ENCODE peak calls at places on chromosomes 7 and 10, in six cellular contexts. D is activated CD4-positive, CD25-positive, alpha-beta regulatory T cell treated with anti-CD3 and anti-CD28 coated beads, Interleukin-2, amount 50 U/mL, for 16 hours; F is astrocyte of the spinal cord; Q is activated naive CD4-positive, alpha-beta T cell; C is fibroblast of pulmonary artery; A is RCC 7860. H is an unnamed sample.

GRCh38 chr10:71703577-71703976 is 16.0 kb downstream of the C10orf105 start:
- DNase-seq in D (no peak), F (no peak), Q (no peak), C (no peak), A (no peak), H (no peak)

GRCh38 chr10:103851261-103851660 is 4.1 kb downstream of the SH3PXD2A start:
- DNase-seq in D (no peak), F (no peak), Q (no peak), C (no peak), A (no peak), H (no peak)

GRCh38 chr7:157602156-157602555 is 265.4 kb downstream of the DNAJB6 start:
- DNase-seq in D (no peak), F (no peak), Q (no peak), C (no peak), A (no peak), H (no peak)

GRCh38 chr7:29243777-29244655 is 49.4 kb downstream of the CHN2 start:
- DNase-seq in D (no peak), F (no peak), Q (no peak), C (no peak), A (no peak), H (no peak)

GRCh38 chr7:26525413-26526287 is 234.0 kb downstream of the SNX10 start:
- DNase-seq in D (no peak), F (no peak), Q (no peak), C (no peak), A (no peak), H (no peak)

GRCh38 chr10:132364594-132364970 is 32.4 kb upstream of the PWWP2B start:
- DNase-seq in D (no peak), F (no peak), Q (no peak), C (no peak), A (no peak), H (no peak)

GRCh38 chr7:134627775-134628153 is 18.9 kb upstream of the BPGM start:
- DNase-seq in D (no peak), F (no peak), Q (no peak), C (no peak), A (no peak), H (no peak)

GRCh38 chr7:2997014-2997413 is 46.7 kb downstream of the CARD11 start:
- DNase-seq in D (no peak), F (no peak), Q (no peak), C (no peak), A (no peak), H (no peak)

GRCh38 chr7:108135446-108136190 is 5.5 kb upstream of the LAMB4 start:
- DNase-seq in D (no peak), F (no peak), Q (no peak), C (no peak), A (no peak), H (no peak)

GRCh38 chr10:92696606-92697383 is 7.0 kb downstream of the HHEX start:
- DNase-seq in D (no peak), F (no peak), Q (no peak), C (no peak), A (no peak), H (no peak)

GRCh38 chr10:127024655-127025054 is 119.4 kb downstream of the DOCK1 start:
- DNase-seq in D (no peak), F (peak), Q (no peak), C (peak), A (no peak), H (no peak)

GRCh38 chr7:24419070-24419469 is 135.1 kb downstream of the NPY start:
- DNase-seq in D (no peak), F (no peak), Q (no peak), C (peak), A (no peak), H (no peak)

GRCh38 chr10:34815174-34816066 is at the start of gene PARD3:
- DNase-seq in D (no peak), F (peak), Q (no peak), C (peak), A (peak), H (peak)

GRCh38 chr7:141272417-141272816 is 198.6 kb downstream of the TMEM178B start:
- DNase-seq in D (no peak), F (no peak), Q (no peak), C (no peak), A (no peak), H (no peak)

GRCh38 chr10:74094231-74094630 is 56.4 kb downstream of the AP3M1 start:
- DNase-seq in D (no peak), F (no peak), Q (no peak), C (no peak), A (no peak), H (no peak)

GRCh38 chr10:31034041-31034918 is 2.6 kb upstream of the ZNF438 start:
- DNase-seq in D (no peak), F (peak), Q (no peak), C (peak), A (peak), H (peak)

GRCh38 chr7:100366411-100367250 is 6.7 kb upstream of the PILRA start:
- DNase-seq in D (no peak), F (no peak), Q (no peak), C (no peak), A (no peak), H (no peak)

GRCh38 chr10:7819126-7819470 is 793 bp downstream of the TAF3 start:
- DNase-seq in D (no peak), F (peak), Q (no peak), C (peak), A (peak), H (peak)

GRCh38 chr10:61304751-61305150 is 148.4 kb downstream of the TMEM26 start:
- DNase-seq in D (no peak), F (peak), Q (no peak), C (peak), A (no peak), H (no peak)

GRCh38 chr10:131193923-131194322 is 117.6 kb downstream of the TCERG1L start:
- DNase-seq in D (no peak), F (no peak), Q (no peak), C (no peak), A (no peak), H (no peak)

GRCh38 chr10:119136084-119136483 is 29.4 kb downstream of the SFXN4 start:
- DNase-seq in D (no peak), F (no peak), Q (no peak), C (no peak), A (no peak), H (no peak)

GRCh38 chr7:4519819-4520520 is 162.1 kb upstream of the FOXK1 start:
- DNase-seq in D (no peak), F (no peak), Q (no peak), C (no peak), A (no peak), H (no peak)

GRCh38 chr7:77752016-77752415 is 46.2 kb downstream of the TMEM60 start:
- DNase-seq in D (no peak), F (no peak), Q (no peak), C (no peak), A (no peak), H (no peak)

GRCh38 chr10:125029584-125030242 is 87.8 kb downstream of the ZRANB1 start:
- DNase-seq in D (no peak), F (peak), Q (no peak), C (no peak), A (peak), H (no peak)

GRCh38 chr7:336810-337566 is 47.0 kb downstream of the FOXL3 start:
- DNase-seq in D (no peak), F (no peak), Q (peak), C (no peak), A (no peak), H (no peak)

GRCh38 chr7:130278892-130279690 is 12.4 kb downstream of the CPA2 start:
- DNase-seq in D (no peak), F (peak), Q (no peak), C (peak), A (peak), H (no peak)

GRCh38 chr7:99021941-99022560 is 121.9 kb downstream of the SMURF1 start:
- DNase-seq in D (no peak), F (no peak), Q (no peak), C (no peak), A (no peak), H (peak)

GRCh38 chr7:2116903-2117680 is 115.7 kb downstream of the MAD1L1 start:
- DNase-seq in D (no peak), F (peak), Q (no peak), C (peak), A (no peak), H (peak)

H was measured in myocyte.